ENCODE peak calls at places on chromosomes 11 and 22, in six cellular contexts. One of them, this sample, is unnamed.

GRCh38 chr11:76347391-76347790 is 33.5 kb downstream of the THAP12 start:
- DNase-seq in activated naive CD4-positive, alpha-beta T cell treated with anti-CD3 and anti-CD28 coated beads for 36 hours: no peak
- DNase-seq in AG10803: peak
- DNase-seq in adrenal gland: no peak
- DNase-seq in substantia nigra: no peak
- DNase-seq in stromal cell of bone marrow: no peak
- DNase-seq in this sample: no peak

GRCh38 chr11:20112291-20113146 is 47.8 kb downstream of the DBX1 start:
- DNase-seq in activated naive CD4-positive, alpha-beta T cell treated with anti-CD3 and anti-CD28 coated beads for 36 hours: peak
- DNase-seq in AG10803: peak
- DNase-seq in adrenal gland: peak
- DNase-seq in substantia nigra: peak
- DNase-seq in stromal cell of bone marrow: peak
- DNase-seq in this sample: peak

GRCh38 chr22:49973018-49973965 is 12.7 kb downstream of the PIM3 start:
- DNase-seq in activated naive CD4-positive, alpha-beta T cell treated with anti-CD3 and anti-CD28 coated beads for 36 hours: peak
- DNase-seq in AG10803: peak
- DNase-seq in adrenal gland: no peak
- DNase-seq in substantia nigra: no peak
- DNase-seq in stromal cell of bone marrow: no peak
- DNase-seq in this sample: no peak

GRCh38 chr22:44046485-44047141 is 22.5 kb downstream of the PARVB start:
- DNase-seq in activated naive CD4-positive, alpha-beta T cell treated with anti-CD3 and anti-CD28 coated beads for 36 hours: no peak
- DNase-seq in AG10803: no peak
- DNase-seq in adrenal gland: no peak
- DNase-seq in substantia nigra: no peak
- DNase-seq in stromal cell of bone marrow: no peak
- DNase-seq in this sample: no peak

GRCh38 chr22:23829845-23830372 is 8.9 kb downstream of the DERL3 start:
- DNase-seq in activated naive CD4-positive, alpha-beta T cell treated with anti-CD3 and anti-CD28 coated beads for 36 hours: no peak
- DNase-seq in AG10803: peak
- DNase-seq in adrenal gland: no peak
- DNase-seq in substantia nigra: no peak
- DNase-seq in stromal cell of bone marrow: peak
- DNase-seq in this sample: peak

GRCh38 chr11:100625041-100625440 is 62.0 kb upstream of the ARHGAP42 start:
- DNase-seq in activated naive CD4-positive, alpha-beta T cell treated with anti-CD3 and anti-CD28 coated beads for 36 hours: no peak
- DNase-seq in AG10803: no peak
- DNase-seq in adrenal gland: no peak
- DNase-seq in substantia nigra: no peak
- DNase-seq in stromal cell of bone marrow: no peak
- DNase-seq in this sample: peak

GRCh38 chr22:49009359-49010063 is 818.2 kb downstream of the BRD1 start:
- DNase-seq in activated naive CD4-positive, alpha-beta T cell treated with anti-CD3 and anti-CD28 coated beads for 36 hours: no peak
- DNase-seq in AG10803: no peak
- DNase-seq in adrenal gland: no peak
- DNase-seq in substantia nigra: no peak
- DNase-seq in stromal cell of bone marrow: no peak
- DNase-seq in this sample: no peak

GRCh38 chr11:9498457-9499078 is 37.8 kb downstream of the ZNF143 start:
- DNase-seq in activated naive CD4-positive, alpha-beta T cell treated with anti-CD3 and anti-CD28 coated beads for 36 hours: no peak
- DNase-seq in AG10803: no peak
- DNase-seq in adrenal gland: no peak
- DNase-seq in substantia nigra: no peak
- DNase-seq in stromal cell of bone marrow: no peak
- DNase-seq in this sample: no peak

GRCh38 chr11:108111126-108111525 is 10.2 kb upstream of the ACAT1 start:
- DNase-seq in activated naive CD4-positive, alpha-beta T cell treated with anti-CD3 and anti-CD28 coated beads for 36 hours: peak
- DNase-seq in AG10803: no peak
- DNase-seq in adrenal gland: no peak
- DNase-seq in substantia nigra: no peak
- DNase-seq in stromal cell of bone marrow: no peak
- DNase-seq in this sample: no peak

GRCh38 chr11:9761441-9761945 is 97.6 kb downstream of the SWAP70 start:
- DNase-seq in activated naive CD4-positive, alpha-beta T cell treated with anti-CD3 and anti-CD28 coated beads for 36 hours: no peak
- DNase-seq in AG10803: no peak
- DNase-seq in adrenal gland: no peak
- DNase-seq in substantia nigra: no peak
- DNase-seq in stromal cell of bone marrow: no peak
- DNase-seq in this sample: no peak

GRCh38 chr22:31343235-31344191 is 2.6 kb downstream of the PATZ1 start:
- DNase-seq in activated naive CD4-positive, alpha-beta T cell treated with anti-CD3 and anti-CD28 coated beads for 36 hours: peak
- DNase-seq in AG10803: peak
- DNase-seq in adrenal gland: peak
- DNase-seq in substantia nigra: no peak
- DNase-seq in stromal cell of bone marrow: no peak
- DNase-seq in this sample: peak

GRCh38 chr22:38862375-38863329 is 9.4 kb downstream of the CBX6 start:
- DNase-seq in activated naive CD4-positive, alpha-beta T cell treated with anti-CD3 and anti-CD28 coated beads for 36 hours: no peak
- DNase-seq in AG10803: no peak
- DNase-seq in adrenal gland: peak
- DNase-seq in substantia nigra: no peak
- DNase-seq in stromal cell of bone marrow: no peak
- DNase-seq in this sample: peak

GRCh38 chr11:124656759-124657627 is 16.5 kb downstream of the SIAE start:
- DNase-seq in activated naive CD4-positive, alpha-beta T cell treated with anti-CD3 and anti-CD28 coated beads for 36 hours: no peak
- DNase-seq in AG10803: no peak
- DNase-seq in adrenal gland: no peak
- DNase-seq in substantia nigra: no peak
- DNase-seq in stromal cell of bone marrow: no peak
- DNase-seq in this sample: no peak

GRCh38 chr11:47571895-47572294 is 6.5 kb downstream of the PTPMT1 start:
- DNase-seq in activated naive CD4-positive, alpha-beta T cell treated with anti-CD3 and anti-CD28 coated beads for 36 hours: no peak
- DNase-seq in AG10803: peak
- DNase-seq in adrenal gland: no peak
- DNase-seq in substantia nigra: no peak
- DNase-seq in stromal cell of bone marrow: no peak
- DNase-seq in this sample: peak

GRCh38 chr11:9923280-9923679 is 259.4 kb downstream of the SWAP70 start:
- DNase-seq in activated naive CD4-positive, alpha-beta T cell treated with anti-CD3 and anti-CD28 coated beads for 36 hours: no peak
- DNase-seq in AG10803: no peak
- DNase-seq in adrenal gland: no peak
- DNase-seq in substantia nigra: no peak
- DNase-seq in stromal cell of bone marrow: no peak
- DNase-seq in this sample: no peak

GRCh38 chr22:29209624-29209929 is 3.9 kb downstream of the EMID1 start:
- DNase-seq in activated naive CD4-positive, alpha-beta T cell treated with anti-CD3 and anti-CD28 coated beads for 36 hours: no peak
- DNase-seq in AG10803: no peak
- DNase-seq in adrenal gland: peak
- DNase-seq in substantia nigra: no peak
- DNase-seq in stromal cell of bone marrow: no peak
- DNase-seq in this sample: no peak

GRCh38 chr11:134038897-134039470 is 29.9 kb upstream of the JAM3 start:
- DNase-seq in activated naive CD4-positive, alpha-beta T cell treated with anti-CD3 and anti-CD28 coated beads for 36 hours: no peak
- DNase-seq in AG10803: no peak
- DNase-seq in adrenal gland: no peak
- DNase-seq in substantia nigra: no peak
- DNase-seq in stromal cell of bone marrow: no peak
- DNase-seq in this sample: peak

GRCh38 chr11:78876686-78877085 is 302.0 kb upstream of the NARS2 start:
- DNase-seq in activated naive CD4-positive, alpha-beta T cell treated with anti-CD3 and anti-CD28 coated beads for 36 hours: no peak
- DNase-seq in AG10803: no peak
- DNase-seq in adrenal gland: no peak
- DNase-seq in substantia nigra: no peak
- DNase-seq in stromal cell of bone marrow: no peak
- DNase-seq in this sample: no peak

GRCh38 chr11:117071344-117071787 is 26.9 kb downstream of the SIK3 start:
- DNase-seq in activated naive CD4-positive, alpha-beta T cell treated with anti-CD3 and anti-CD28 coated beads for 36 hours: no peak
- DNase-seq in AG10803: peak
- DNase-seq in adrenal gland: peak
- DNase-seq in substantia nigra: no peak
- DNase-seq in stromal cell of bone marrow: no peak
- DNase-seq in this sample: peak

GRCh38 chr11:57288771-57289579 is 35.8 kb downstream of the TNKS1BP1 start:
- DNase-seq in activated naive CD4-positive, alpha-beta T cell treated with anti-CD3 and anti-CD28 coated beads for 36 hours: peak
- DNase-seq in AG10803: peak
- DNase-seq in adrenal gland: no peak
- DNase-seq in substantia nigra: no peak
- DNase-seq in stromal cell of bone marrow: peak
- DNase-seq in this sample: peak

GRCh38 chr11:34749666-34750659 is 129.1 kb downstream of the EHF start:
- DNase-seq in activated naive CD4-positive, alpha-beta T cell treated with anti-CD3 and anti-CD28 coated beads for 36 hours: no peak
- DNase-seq in AG10803: peak
- DNase-seq in adrenal gland: peak
- DNase-seq in substantia nigra: no peak
- DNase-seq in stromal cell of bone marrow: peak
- DNase-seq in this sample: peak